ENCODE peak calls at places on chromosome 4, in four cellular contexts. F is K562, I is H1, H is HepG2. R is an unnamed sample.

GRCh38 chr4:110518889-110519490 is 43.0 kb downstream of the ENPEP start:
- DNase-seq in I (no peak), F (peak), H (peak), R (no peak)

GRCh38 chr4:21205821-21206531 is 505.7 kb downstream of the PACRGL start:
- DNase-seq in F (no peak), H (peak), I (no peak), R (no peak)

GRCh38 chr4:156146581-156146980 is 192.9 kb upstream of the CTSO start:
- DNase-seq in H (no peak), F (no peak), I (no peak), R (no peak)

GRCh38 chr4:147328756-147329446 is 152.0 kb upstream of the EDNRA start:
- DNase-seq in H (no peak), F (no peak), I (no peak), R (no peak)

GRCh38 chr4:85611661-85612060 is 136.7 kb downstream of the ARHGAP24 start:
- DNase-seq in F (no peak), H (no peak), I (no peak), R (no peak)

GRCh38 chr4:18641334-18641733 is 619.8 kb upstream of the LCORL start:
- DNase-seq in H (no peak), F (no peak), I (no peak), R (no peak)

GRCh38 chr4:67051000-67051789 is 494.1 kb downstream of the CENPC start:
- DNase-seq in H (no peak), I (no peak), F (no peak), R (no peak)

GRCh38 chr4:169221662-169222061 is 49.1 kb downstream of the SH3RF1 start:
- DNase-seq in F (no peak), H (no peak), I (no peak), R (no peak)

GRCh38 chr4:3401436-3402171 is 40.2 kb upstream of the HGFAC start:
- DNase-seq in F (no peak), I (no peak), H (no peak), R (no peak)

GRCh38 chr4:167052631-167053085 is 181.6 kb downstream of the SPOCK3 start:
- DNase-seq in H (no peak), F (no peak), I (no peak), R (no peak)

GRCh38 chr4:102566426-102566825 is 65.3 kb downstream of the NFKB1 start:
- DNase-seq in I (no peak), F (no peak), H (no peak), R (no peak)

GRCh38 chr4:178306565-178306964 is 864.3 kb upstream of the AGA start:
- DNase-seq in I (no peak), F (no peak), H (no peak), R (no peak)

GRCh38 chr4:122874194-122874593 is 47.6 kb downstream of the FGF2 start:
- DNase-seq in F (no peak), H (peak), I (no peak), R (no peak)

GRCh38 chr4:152806492-152807125 is 26.9 kb downstream of the ARFIP1 start:
- DNase-seq in I (no peak), H (peak), F (no peak), R (no peak)

GRCh38 chr4:7664106-7664505 is 229.4 kb upstream of the PSAPL1 start:
- DNase-seq in I (no peak), H (no peak), F (no peak), R (no peak)

GRCh38 chr4:4416981-4417380 is 30.1 kb downstream of the NSG1 start:
- DNase-seq in F (no peak), H (no peak), I (no peak), R (no peak)

GRCh38 chr4:184099541-184099966 is 118.1 kb downstream of the ENPP6 start:
- DNase-seq in H (no peak), I (no peak), F (no peak), R (no peak)

GRCh38 chr4:76301068-76301774 is 5.3 kb upstream of the STBD1 start:
- DNase-seq in H (peak), I (no peak), F (peak), R (peak)

GRCh38 chr4:6372649-6373525 is 99.5 kb downstream of the PPP2R2C start:
- DNase-seq in H (peak), F (peak), I (no peak), R (peak)

GRCh38 chr4:103498161-103499070 is 221.4 kb downstream of the TACR3 start:
- DNase-seq in I (no peak), H (no peak), F (no peak), R (peak)

GRCh38 chr4:142544014-142544413 is 302.1 kb downstream of the INPP4B start:
- DNase-seq in H (no peak), F (no peak), I (no peak), R (no peak)

GRCh38 chr4:154186888-154187287 is 304.7 kb downstream of the DCHS2 start:
- DNase-seq in H (no peak), F (no peak), I (no peak), R (no peak)

GRCh38 chr4:39922389-39922788 is 55.3 kb downstream of the PDS5A start:
- DNase-seq in F (no peak), H (no peak), I (no peak), R (no peak)

GRCh38 chr4:7872264-7872771 is 67.3 kb downstream of the AFAP1 start:
- DNase-seq in I (no peak), H (no peak), F (no peak), R (no peak)

GRCh38 chr4:102825261-102826071 is 1.9 kb downstream of the UBE2D3 start:
- DNase-seq in F (no peak), I (no peak), H (peak), R (no peak)

GRCh38 chr4:54185871-54186270 is 43.2 kb upstream of the PDGFRA start:
- DNase-seq in I (no peak), H (no peak), F (no peak), R (no peak)

GRCh38 chr4:20760053-20760452 is 59.8 kb downstream of the PACRGL start:
- DNase-seq in F (peak), H (no peak), I (peak), R (no peak)

GRCh38 chr4:55117511-55117910 is 7.9 kb downstream of the KDR start:
- DNase-seq in F (no peak), I (no peak), H (no peak), R (no peak)

GRCh38 chr4:67634741-67635140 is 66.2 kb downstream of the UBA6 start:
- DNase-seq in H (no peak), F (no peak), I (no peak), R (no peak)

GRCh38 chr4:73853246-73853704 is at the start of gene PF4V1:
- DNase-seq in I (peak), F (no peak), H (no peak), R (no peak)
- H3K4me3 ChIP-seq in I (peak), F (no peak), H (no peak), R (no peak)

DNA sequence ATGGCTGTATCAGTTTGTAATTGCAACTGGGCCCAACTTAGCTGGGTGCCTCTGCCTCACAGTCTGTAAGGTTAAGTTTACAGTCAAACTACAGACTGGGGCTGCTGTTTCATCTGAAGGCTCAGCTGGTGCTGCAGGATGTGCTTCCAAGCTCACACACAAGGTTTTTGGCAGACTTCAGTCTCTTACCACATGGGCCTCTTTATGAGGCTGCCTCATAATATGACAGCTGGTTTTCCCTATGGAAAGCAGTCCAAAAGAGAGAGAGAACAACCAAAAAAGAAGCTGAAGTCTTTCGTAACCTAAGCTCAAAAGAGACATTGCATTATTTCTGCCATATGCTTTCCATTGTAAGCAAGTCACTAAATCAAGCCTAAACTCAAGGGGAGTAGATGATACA is 271.7 kb downstream of the DCTD start:
- DNase-seq in H (no peak), I (no peak), F (no peak), R (no peak)
- TF ChIP-seq HDAC6 in H (no peak), I (no peak), F (no peak), R (no peak)

GRCh38 chr4:173532725-173533511 is 2.9 kb upstream of the HAND2 start:
- DNase-seq in F (no peak), H (no peak), I (no peak), R (no peak)
- H3K4me3 ChIP-seq in F (no peak), H (no peak), I (no peak), R (no peak)

DNA sequence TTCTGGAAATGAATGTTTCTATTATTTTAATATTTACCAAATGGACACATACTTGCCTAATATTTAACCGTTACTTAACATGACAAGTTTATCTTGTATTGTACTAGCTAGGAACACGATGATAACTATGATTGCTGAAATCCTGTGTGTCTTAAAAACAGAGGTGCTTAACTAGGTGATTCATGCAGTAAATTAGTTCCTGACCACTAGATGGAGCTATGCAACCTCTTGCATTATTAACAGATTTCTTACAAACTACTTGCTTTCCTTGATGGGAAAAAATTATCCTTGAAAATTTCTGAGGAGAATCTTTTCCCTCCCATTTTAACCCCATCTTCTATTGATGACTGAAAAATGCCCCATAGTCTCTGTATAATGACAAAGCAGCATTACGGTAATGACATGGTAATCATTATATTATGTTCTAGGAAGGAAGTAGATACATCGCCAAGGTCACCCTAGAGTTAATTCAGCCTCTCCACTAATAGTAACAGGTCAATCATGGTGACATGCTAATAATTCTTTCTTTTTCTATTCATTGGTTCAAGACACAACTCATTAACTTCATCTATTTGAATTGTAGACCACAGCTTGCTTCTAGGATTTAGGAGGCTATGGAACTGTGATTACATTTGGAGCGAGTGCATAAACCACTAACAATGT is 844.2 kb downstream of the RAPGEF2 start:
- DNase-seq in H (peak), F (peak), I (no peak), R (peak)
- TF ChIP-seq HDAC6 in H (no peak), F (no peak), I (no peak), R (no peak)

GRCh38 chr4:37825943-37826281 is 574 bp upstream of the PGM2 start:
- DNase-seq in H (no peak), I (peak), F (no peak), R (no peak)

GRCh38 chr4:37828843-37829242 is 2.4 kb downstream of the PGM2 start:
- DNase-seq in I (no peak), F (no peak), H (no peak), R (no peak)

GRCh38 chr4:37827030-37827705 is 682 bp downstream of the PGM2 start:
- DNase-seq in I (no peak), F (no peak), H (no peak), R (no peak)

GRCh38 chr4:37826282-37827029 is at the start of gene PGM2:
- DNase-seq in H (peak), I (peak), F (peak), R (peak)

DNA sequence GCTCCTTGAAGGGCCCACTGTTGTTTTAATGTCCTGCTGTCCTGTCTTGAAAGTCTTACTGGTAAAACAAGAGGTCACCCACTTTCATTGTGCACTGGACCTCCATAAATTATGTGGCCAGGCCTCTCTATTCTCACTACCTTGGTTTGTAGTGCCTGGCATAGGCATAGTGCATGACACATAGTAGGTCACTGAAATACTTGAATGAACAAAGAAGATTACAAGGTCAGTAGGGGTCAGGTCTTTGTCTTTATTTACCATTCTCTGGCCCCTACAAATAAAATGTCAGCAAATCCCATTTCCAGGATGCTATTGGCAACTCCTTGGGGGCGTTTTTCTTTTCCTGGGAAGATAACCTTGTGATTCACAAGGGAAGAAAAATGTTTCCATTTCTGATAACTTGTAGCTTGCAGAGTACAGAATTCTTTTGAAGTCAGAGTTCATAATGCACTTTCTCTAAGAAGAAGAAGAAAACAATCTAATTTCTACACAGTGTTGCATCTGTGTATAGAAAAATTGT is 1.4 kb downstream of the PGM2 start:
- DNase-seq in I (no peak), H (no peak), F (no peak), R (no peak)
- H3K4me3 ChIP-seq in I (peak), H (peak), F (peak), R (peak)

GRCh38 chr4:111977419-111977965 is 167.8 kb upstream of the FAM241A start:
- DNase-seq in F (no peak), H (no peak), I (no peak), R (no peak)
- TF ChIP-seq HDAC6 in F (no peak), H (no peak), I (no peak), R (no peak)

GRCh38 chr4:128155874-128156456 is 94.9 kb downstream of the LARP1B start:
- DNase-seq in H (no peak), F (no peak), I (no peak), R (no peak)
- H3K4me3 ChIP-seq in H (no peak), F (no peak), I (no peak), R (no peak)

GRCh38 chr4:30716158-30716557 is 4.0 kb upstream of the PCDH7 start:
- DNase-seq in H (peak), F (no peak), I (no peak), R (no peak)
- TF ChIP-seq HDAC6 in H (no peak), F (no peak), I (no peak), R (no peak)

R was measured in GM12878.